ENCODE peak calls at places on chromosome 12, in nine cellular contexts. One of them, this sample, is unnamed.

GRCh38 chr12:4278582-4278939 is 5.0 kb downstream of the CCND2 start:
- DNase-seq in A549: no peak
- DNase-seq in omental fat pad: no peak
- DNase-seq in T-helper 9 cell: no peak
- DNase-seq in M059J: no peak
- DNase-seq in adrenal gland: peak
- DNase-seq in OCI-M1: no peak
- DNase-seq in IMR-90: no peak
- DNase-seq in activated T-helper 9 cell treated with anti-CD3 and anti-CD28 coated beads, Interleukin-2, amount 50 U/mL, for 16 hours: no peak
- DNase-seq in this sample: peak

GRCh38 chr12:24821691-24822090 is 127.2 kb downstream of the BCAT1 start:
- DNase-seq in A549: no peak
- DNase-seq in OCI-M1: no peak
- DNase-seq in M059J: peak
- DNase-seq in T-helper 9 cell: no peak
- DNase-seq in adrenal gland: no peak
- DNase-seq in activated T-helper 9 cell treated with anti-CD3 and anti-CD28 coated beads, Interleukin-2, amount 50 U/mL, for 16 hours: no peak
- DNase-seq in IMR-90: peak
- DNase-seq in omental fat pad: no peak
- DNase-seq in this sample: no peak

GRCh38 chr12:107660861-107661415 is 24.7 kb upstream of the PWP1 start:
- DNase-seq in M059J: no peak
- DNase-seq in OCI-M1: no peak
- DNase-seq in omental fat pad: no peak
- DNase-seq in IMR-90: no peak
- DNase-seq in T-helper 9 cell: no peak
- DNase-seq in adrenal gland: no peak
- DNase-seq in A549: no peak
- DNase-seq in activated T-helper 9 cell treated with anti-CD3 and anti-CD28 coated beads, Interleukin-2, amount 50 U/mL, for 16 hours: no peak
- DNase-seq in this sample: no peak

GRCh38 chr12:70196732-70197361 is 46.4 kb upstream of the CNOT2 start:
- DNase-seq in OCI-M1: peak
- DNase-seq in activated T-helper 9 cell treated with anti-CD3 and anti-CD28 coated beads, Interleukin-2, amount 50 U/mL, for 16 hours: no peak
- DNase-seq in omental fat pad: no peak
- DNase-seq in IMR-90: no peak
- DNase-seq in M059J: no peak
- DNase-seq in adrenal gland: no peak
- DNase-seq in A549: no peak
- DNase-seq in T-helper 9 cell: no peak
- DNase-seq in this sample: no peak

GRCh38 chr12:14567311-14568195 is at the start of gene PLBD1:
- DNase-seq in IMR-90: no peak
- DNase-seq in adrenal gland: peak
- DNase-seq in omental fat pad: no peak
- DNase-seq in M059J: peak
- DNase-seq in OCI-M1: no peak
- DNase-seq in activated T-helper 9 cell treated with anti-CD3 and anti-CD28 coated beads, Interleukin-2, amount 50 U/mL, for 16 hours: no peak
- DNase-seq in A549: peak
- DNase-seq in T-helper 9 cell: no peak
- DNase-seq in this sample: peak

GRCh38 chr12:6074979-6075585 is 49.4 kb downstream of the VWF start:
- DNase-seq in activated T-helper 9 cell treated with anti-CD3 and anti-CD28 coated beads, Interleukin-2, amount 50 U/mL, for 16 hours: no peak
- DNase-seq in A549: no peak
- DNase-seq in OCI-M1: no peak
- DNase-seq in T-helper 9 cell: no peak
- DNase-seq in IMR-90: no peak
- DNase-seq in adrenal gland: no peak
- DNase-seq in omental fat pad: no peak
- DNase-seq in M059J: peak
- DNase-seq in this sample: no peak

GRCh38 chr12:41970744-41971143 is 173.9 kb downstream of the GXYLT1 start:
- DNase-seq in IMR-90: no peak
- DNase-seq in M059J: peak
- DNase-seq in activated T-helper 9 cell treated with anti-CD3 and anti-CD28 coated beads, Interleukin-2, amount 50 U/mL, for 16 hours: no peak
- DNase-seq in T-helper 9 cell: no peak
- DNase-seq in adrenal gland: no peak
- DNase-seq in A549: no peak
- DNase-seq in omental fat pad: no peak
- DNase-seq in OCI-M1: no peak
- DNase-seq in this sample: no peak

GRCh38 chr12:95548056-95548538 is 3.2 kb downstream of the USP44 start:
- DNase-seq in OCI-M1: peak
- DNase-seq in omental fat pad: no peak
- DNase-seq in A549: no peak
- DNase-seq in activated T-helper 9 cell treated with anti-CD3 and anti-CD28 coated beads, Interleukin-2, amount 50 U/mL, for 16 hours: peak
- DNase-seq in M059J: no peak
- DNase-seq in IMR-90: no peak
- DNase-seq in T-helper 9 cell: peak
- DNase-seq in adrenal gland: peak
- DNase-seq in this sample: peak

GRCh38 chr12:47811581-47812484 is 7.9 kb downstream of the HDAC7 start:
- DNase-seq in A549: no peak
- DNase-seq in IMR-90: peak
- DNase-seq in T-helper 9 cell: no peak
- DNase-seq in activated T-helper 9 cell treated with anti-CD3 and anti-CD28 coated beads, Interleukin-2, amount 50 U/mL, for 16 hours: no peak
- DNase-seq in omental fat pad: peak
- DNase-seq in M059J: peak
- DNase-seq in adrenal gland: no peak
- DNase-seq in OCI-M1: no peak
- DNase-seq in this sample: peak

GRCh38 chr12:28975564-28976340 is 173.3 kb upstream of the FAR2 start:
- DNase-seq in A549: no peak
- DNase-seq in omental fat pad: no peak
- DNase-seq in IMR-90: peak
- DNase-seq in OCI-M1: no peak
- DNase-seq in activated T-helper 9 cell treated with anti-CD3 and anti-CD28 coated beads, Interleukin-2, amount 50 U/mL, for 16 hours: no peak
- DNase-seq in T-helper 9 cell: no peak
- DNase-seq in M059J: no peak
- DNase-seq in adrenal gland: no peak
- DNase-seq in this sample: no peak

GRCh38 chr12:6608592-6609311 is 1.6 kb upstream of the CHD4 start:
- DNase-seq in adrenal gland: peak
- DNase-seq in omental fat pad: no peak
- DNase-seq in activated T-helper 9 cell treated with anti-CD3 and anti-CD28 coated beads, Interleukin-2, amount 50 U/mL, for 16 hours: no peak
- DNase-seq in IMR-90: no peak
- DNase-seq in T-helper 9 cell: peak
- DNase-seq in OCI-M1: peak
- DNase-seq in A549: peak
- DNase-seq in M059J: peak
- DNase-seq in this sample: peak

GRCh38 chr12:40106655-40107054 is 774 bp upstream of the SLC2A13 start:
- DNase-seq in activated T-helper 9 cell treated with anti-CD3 and anti-CD28 coated beads, Interleukin-2, amount 50 U/mL, for 16 hours: no peak
- DNase-seq in adrenal gland: no peak
- DNase-seq in OCI-M1: no peak
- DNase-seq in IMR-90: no peak
- DNase-seq in A549: no peak
- DNase-seq in T-helper 9 cell: no peak
- DNase-seq in omental fat pad: no peak
- DNase-seq in M059J: no peak
- DNase-seq in this sample: no peak

GRCh38 chr12:97283297-97283696 is 179.3 kb upstream of the RMST start:
- DNase-seq in omental fat pad: no peak
- DNase-seq in M059J: no peak
- DNase-seq in OCI-M1: no peak
- DNase-seq in IMR-90: no peak
- DNase-seq in T-helper 9 cell: no peak
- DNase-seq in activated T-helper 9 cell treated with anti-CD3 and anti-CD28 coated beads, Interleukin-2, amount 50 U/mL, for 16 hours: no peak
- DNase-seq in adrenal gland: no peak
- DNase-seq in A549: no peak
- DNase-seq in this sample: no peak

GRCh38 chr12:52800259-52800917 is 4.5 kb upstream of the KRT3 start:
- DNase-seq in OCI-M1: no peak
- DNase-seq in A549: no peak
- DNase-seq in activated T-helper 9 cell treated with anti-CD3 and anti-CD28 coated beads, Interleukin-2, amount 50 U/mL, for 16 hours: no peak
- DNase-seq in T-helper 9 cell: no peak
- DNase-seq in IMR-90: no peak
- DNase-seq in omental fat pad: no peak
- DNase-seq in adrenal gland: no peak
- DNase-seq in M059J: no peak
- DNase-seq in this sample: no peak

GRCh38 chr12:3538691-3539030 is 47.7 kb downstream of the PRMT8 start:
- DNase-seq in adrenal gland: no peak
- DNase-seq in activated T-helper 9 cell treated with anti-CD3 and anti-CD28 coated beads, Interleukin-2, amount 50 U/mL, for 16 hours: no peak
- DNase-seq in OCI-M1: no peak
- DNase-seq in IMR-90: no peak
- DNase-seq in omental fat pad: no peak
- DNase-seq in A549: no peak
- DNase-seq in M059J: no peak
- DNase-seq in T-helper 9 cell: no peak
- DNase-seq in this sample: no peak

GRCh38 chr12:47033081-47033480 is 46.3 kb upstream of the PCED1B start:
- DNase-seq in OCI-M1: no peak
- DNase-seq in IMR-90: no peak
- DNase-seq in A549: no peak
- DNase-seq in omental fat pad: no peak
- DNase-seq in adrenal gland: peak
- DNase-seq in M059J: no peak
- DNase-seq in T-helper 9 cell: no peak
- DNase-seq in activated T-helper 9 cell treated with anti-CD3 and anti-CD28 coated beads, Interleukin-2, amount 50 U/mL, for 16 hours: no peak
- DNase-seq in this sample: peak

GRCh38 chr12:1093166-1093751 is 102.2 kb downstream of the ERC1 start:
- DNase-seq in OCI-M1: peak
- DNase-seq in A549: peak
- DNase-seq in omental fat pad: no peak
- DNase-seq in activated T-helper 9 cell treated with anti-CD3 and anti-CD28 coated beads, Interleukin-2, amount 50 U/mL, for 16 hours: no peak
- DNase-seq in T-helper 9 cell: no peak
- DNase-seq in M059J: peak
- DNase-seq in IMR-90: peak
- DNase-seq in adrenal gland: peak
- DNase-seq in this sample: peak

GRCh38 chr12:29216797-29217583 is 67.9 kb downstream of the FAR2 start:
- DNase-seq in T-helper 9 cell: no peak
- DNase-seq in omental fat pad: no peak
- DNase-seq in IMR-90: no peak
- DNase-seq in M059J: no peak
- DNase-seq in adrenal gland: no peak
- DNase-seq in activated T-helper 9 cell treated with anti-CD3 and anti-CD28 coated beads, Interleukin-2, amount 50 U/mL, for 16 hours: no peak
- DNase-seq in A549: no peak
- DNase-seq in OCI-M1: no peak
- DNase-seq in this sample: no peak

GRCh38 chr12:43278268-43278832 is 273.7 kb downstream of the ADAMTS20 start:
- DNase-seq in omental fat pad: no peak
- DNase-seq in IMR-90: no peak
- DNase-seq in OCI-M1: peak
- DNase-seq in adrenal gland: no peak
- DNase-seq in M059J: no peak
- DNase-seq in T-helper 9 cell: no peak
- DNase-seq in A549: no peak
- DNase-seq in activated T-helper 9 cell treated with anti-CD3 and anti-CD28 coated beads, Interleukin-2, amount 50 U/mL, for 16 hours: no peak
- DNase-seq in this sample: no peak

GRCh38 chr12:28290262-28290661 is 100.0 kb downstream of the CCDC91 start:
- DNase-seq in activated T-helper 9 cell treated with anti-CD3 and anti-CD28 coated beads, Interleukin-2, amount 50 U/mL, for 16 hours: no peak
- DNase-seq in OCI-M1: no peak
- DNase-seq in IMR-90: no peak
- DNase-seq in adrenal gland: no peak
- DNase-seq in T-helper 9 cell: no peak
- DNase-seq in M059J: peak
- DNase-seq in A549: no peak
- DNase-seq in omental fat pad: no peak
- DNase-seq in this sample: no peak

GRCh38 chr12:110073049-110073831 is 24.9 kb upstream of the C12orf76 start:
- DNase-seq in IMR-90: no peak
- DNase-seq in omental fat pad: no peak
- DNase-seq in A549: no peak
- DNase-seq in OCI-M1: peak
- DNase-seq in T-helper 9 cell: no peak
- DNase-seq in activated T-helper 9 cell treated with anti-CD3 and anti-CD28 coated beads, Interleukin-2, amount 50 U/mL, for 16 hours: no peak
- DNase-seq in M059J: peak
- DNase-seq in adrenal gland: no peak
- DNase-seq in this sample: peak

GRCh38 chr12:7433276-7433822 is 10.6 kb downstream of the CD163L1 start:
- DNase-seq in OCI-M1: no peak
- DNase-seq in adrenal gland: no peak
- DNase-seq in IMR-90: peak
- DNase-seq in M059J: peak
- DNase-seq in T-helper 9 cell: no peak
- DNase-seq in activated T-helper 9 cell treated with anti-CD3 and anti-CD28 coated beads, Interleukin-2, amount 50 U/mL, for 16 hours: no peak
- DNase-seq in A549: peak
- DNase-seq in omental fat pad: no peak
- DNase-seq in this sample: no peak

GRCh38 chr12:84619053-84619452 is 293.5 kb downstream of the SLC6A15 start:
- DNase-seq in IMR-90: no peak
- DNase-seq in adrenal gland: no peak
- DNase-seq in T-helper 9 cell: no peak
- DNase-seq in activated T-helper 9 cell treated with anti-CD3 and anti-CD28 coated beads, Interleukin-2, amount 50 U/mL, for 16 hours: no peak
- DNase-seq in A549: peak
- DNase-seq in OCI-M1: peak
- DNase-seq in M059J: no peak
- DNase-seq in omental fat pad: no peak
- DNase-seq in this sample: no peak

GRCh38 chr12:97568336-97569180 is 106.0 kb downstream of the RMST start:
- DNase-seq in activated T-helper 9 cell treated with anti-CD3 and anti-CD28 coated beads, Interleukin-2, amount 50 U/mL, for 16 hours: no peak
- DNase-seq in omental fat pad: no peak
- DNase-seq in T-helper 9 cell: no peak
- DNase-seq in OCI-M1: no peak
- DNase-seq in adrenal gland: no peak
- DNase-seq in M059J: no peak
- DNase-seq in IMR-90: no peak
- DNase-seq in A549: peak
- DNase-seq in this sample: no peak

GRCh38 chr12:117900561-117900960 is 68.2 kb downstream of the KSR2 start:
- DNase-seq in T-helper 9 cell: no peak
- DNase-seq in IMR-90: peak
- DNase-seq in omental fat pad: no peak
- DNase-seq in adrenal gland: no peak
- DNase-seq in A549: peak
- DNase-seq in M059J: peak
- DNase-seq in OCI-M1: no peak
- DNase-seq in activated T-helper 9 cell treated with anti-CD3 and anti-CD28 coated beads, Interleukin-2, amount 50 U/mL, for 16 hours: no peak
- DNase-seq in this sample: no peak

This sample was measured in testis.